ENCODE peak calls at places on chromosomes 1 and 21, in nine cellular contexts. M, J, S, P, D, L, N, U and H are unnamed samples.

GRCh38 chr1:41722184-41722583 is 196.5 kb downstream of the HIVEP3 start:
- DNase-seq in S (no peak), L (no peak), N (no peak), U (no peak), M (no peak), P (no peak), J (no peak), D (no peak), H (no peak)

GRCh38 chr1:9606458-9606857 is 17.7 kb downstream of the TMEM201 start:
- DNase-seq in D (no peak), P (no peak), N (no peak), J (no peak), L (no peak), S (no peak), U (no peak), M (no peak), H (no peak)

GRCh38 chr1:36753451-36753850 is 270.7 kb upstream of the CSF3R start:
- DNase-seq in D (no peak), S (no peak), J (no peak), L (no peak), N (no peak), U (no peak), M (no peak), P (no peak), H (no peak)

GRCh38 chr1:52098139-52098871 is 42.2 kb downstream of the BTF3L4 start:
- DNase-seq in L (no peak), P (no peak), U (no peak), N (peak; percentile 18), D (no peak), M (no peak), J (no peak), S (no peak), H (peak; percentile 87)

GRCh38 chr1:4624801-4625200 is 29.6 kb upstream of the AJAP1 start:
- DNase-seq in D (no peak), J (no peak), L (no peak), M (no peak), N (no peak), P (no peak), S (no peak), U (no peak), H (no peak)

GRCh38 chr1:160189649-160190625 is at the start of gene CASQ1:
- DNase-seq in P (peak; percentile 64), L (peak; percentile 53), N (no peak), J (no peak), U (no peak), S (no peak), D (no peak), M (peak; percentile 51), H (no peak)

GRCh38 chr21:44800103-44800502 is 1.5 kb downstream of the UBE2G2 start:
- DNase-seq in D (peak; percentile 68), L (peak; percentile 70), M (peak; percentile 75), J (no peak), S (peak; percentile 64), N (peak; percentile 67), U (no peak), P (peak; percentile 82), H (peak; percentile 52)

GRCh38 chr1:87113313-87113712 is 198.9 kb downstream of the HS2ST1 start:
- DNase-seq in L (no peak), P (peak; percentile 90), M (no peak), S (no peak), U (no peak), N (no peak), D (no peak), J (no peak), H (no peak)

GRCh38 chr21:15293251-15293650 is 228.5 kb upstream of the NRIP1 start:
- DNase-seq in D (no peak), P (peak; percentile 87), U (no peak), N (peak; percentile 79), S (no peak), L (peak; percentile 71), M (peak; percentile 94), J (peak; percentile 15), H (no peak)

GRCh38 chr1:200367841-200368534 is 41.8 kb downstream of the ZNF281 start:
- DNase-seq in S (no peak), J (no peak), N (no peak), P (peak; percentile 94), D (no peak), M (no peak), L (no peak), U (no peak), H (no peak)

GRCh38 chr1:85061711-85062424 is 13.6 kb upstream of the MCOLN3 start:
- DNase-seq in S (peak; percentile 88), M (peak; percentile 93), D (peak; percentile 97), P (peak; percentile 97), U (peak; percentile 93), L (peak; percentile 96), J (peak; percentile 98), N (peak; percentile 99), H (peak; percentile 97)

GRCh38 chr1:240234477-240235225 is 143.0 kb downstream of the FMN2 start:
- DNase-seq in D (no peak), M (peak; percentile 73), U (no peak), S (no peak), P (peak; percentile 84), J (no peak), N (no peak), L (no peak), H (no peak)
- TF ChIP-seq EZH2phosphoT487 in D (no peak), M (no peak), U (no peak), S (no peak), P (peak; percentile 99), J (no peak), N (no peak), L (no peak), H (no peak)

GRCh38 chr1:226549937-226550670 is 1.5 kb downstream of the STUM start:
- DNase-seq in U (peak; percentile 52), S (peak; percentile 84), M (peak; percentile 62), N (peak; percentile 76), D (peak; percentile 74), L (peak; percentile 45), J (peak; percentile 12), P (peak; percentile 46), H (peak; percentile 45)
- H2AFZ ChIP-seq in U (no peak overlapping the region), S (no peak overlapping the region), M (peak overlapping the region; percentile 15), N (peak overlapping the region; percentile 92), D (peak overlapping the region; percentile 58), L (no peak overlapping the region), J (no peak overlapping the region), P (no peak overlapping the region), H (no peak overlapping the region)

GRCh38 chr1:212311836-212312497 is 26.8 kb downstream of the PPP2R5A start:
- DNase-seq in S (no peak), U (no peak), M (peak; percentile 22), D (no peak), J (no peak), L (no peak), N (no peak), P (peak; percentile 73), H (no peak)

GRCh38 chr1:212310383-212310782 is 25.2 kb downstream of the PPP2R5A start:
- DNase-seq in S (no peak), D (no peak), P (no peak), U (no peak), L (no peak), N (no peak), J (no peak), M (no peak), H (no peak)

GRCh38 chr1:212313616-212314015 is 28.4 kb downstream of the PPP2R5A start:
- DNase-seq in S (no peak), L (no peak), N (no peak), P (peak; percentile 85), U (no peak), D (no peak), J (no peak), M (no peak), H (no peak)

GRCh38 chr1:212305342-212305741 is 20.1 kb downstream of the PPP2R5A start:
- DNase-seq in S (no peak), D (no peak), M (no peak), P (no peak), L (no peak), N (no peak), U (no peak), J (no peak), H (no peak)

DNA sequence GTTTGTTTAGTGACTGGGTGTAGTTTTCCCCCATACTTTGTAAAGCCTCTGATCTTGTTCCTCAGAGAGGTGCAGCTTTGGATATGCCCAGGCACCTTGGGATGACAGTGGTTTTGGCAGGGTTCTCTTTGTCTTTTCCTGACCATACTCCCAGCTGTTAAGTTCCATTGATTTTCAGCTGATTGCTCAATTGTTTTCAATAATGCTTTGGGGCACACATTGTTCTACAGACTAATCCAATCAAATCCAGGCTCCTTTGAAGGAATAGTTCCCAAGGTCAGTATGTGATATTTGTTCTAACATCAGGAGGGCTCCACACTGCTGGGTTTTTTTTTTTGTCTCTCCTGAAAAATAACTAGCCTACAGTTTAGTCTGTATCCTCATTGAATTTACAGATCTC is 24.8 kb downstream of the PPP2R5A start:
- DNase-seq in D (no peak), M (no peak), U (no peak), J (no peak), N (peak; percentile 5), S (no peak), L (no peak), P (no peak), H (peak; percentile 52)
- H3K4me1 ChIP-seq in D (no peaks in the 10 kb centered on the region), M (no peaks in the 10 kb centered on the region), U (no peaks in the 10 kb centered on the region), J (peaks cover 20% of the 10 kb centered on the region), N (peaks cover 14% of the 10 kb centered on the region), S (no peaks in the 10 kb centered on the region), L (peaks cover 11% of the 10 kb centered on the region), P (peaks cover 27% of the 10 kb centered on the region), H (peaks cover 19% of the 10 kb centered on the region)

GRCh38 chr1:174152424-174152823 is 6.9 kb upstream of the RABGAP1L start:
- DNase-seq in U (no peak), M (peak; percentile 4), J (no peak), L (no peak), D (no peak), S (no peak), N (no peak), P (no peak), H (no peak)

GRCh38 chr1:174153825-174154107 is 5.6 kb upstream of the RABGAP1L start:
- DNase-seq in D (no peak), L (no peak), M (no peak), J (no peak), S (no peak), U (no peak), N (no peak), P (no peak), H (no peak)

GRCh38 chr1:174156437-174156836 is 2.9 kb upstream of the RABGAP1L start:
- DNase-seq in L (no peak), P (no peak), S (no peak), J (no peak), U (no peak), D (no peak), N (no peak), M (no peak), H (no peak)

GRCh38 chr1:174150499-174150898 is 8.8 kb upstream of the RABGAP1L start:
- DNase-seq in U (no peak), L (no peak), P (no peak), N (no peak), D (no peak), M (no peak), J (no peak), S (no peak), H (no peak)

DNA sequence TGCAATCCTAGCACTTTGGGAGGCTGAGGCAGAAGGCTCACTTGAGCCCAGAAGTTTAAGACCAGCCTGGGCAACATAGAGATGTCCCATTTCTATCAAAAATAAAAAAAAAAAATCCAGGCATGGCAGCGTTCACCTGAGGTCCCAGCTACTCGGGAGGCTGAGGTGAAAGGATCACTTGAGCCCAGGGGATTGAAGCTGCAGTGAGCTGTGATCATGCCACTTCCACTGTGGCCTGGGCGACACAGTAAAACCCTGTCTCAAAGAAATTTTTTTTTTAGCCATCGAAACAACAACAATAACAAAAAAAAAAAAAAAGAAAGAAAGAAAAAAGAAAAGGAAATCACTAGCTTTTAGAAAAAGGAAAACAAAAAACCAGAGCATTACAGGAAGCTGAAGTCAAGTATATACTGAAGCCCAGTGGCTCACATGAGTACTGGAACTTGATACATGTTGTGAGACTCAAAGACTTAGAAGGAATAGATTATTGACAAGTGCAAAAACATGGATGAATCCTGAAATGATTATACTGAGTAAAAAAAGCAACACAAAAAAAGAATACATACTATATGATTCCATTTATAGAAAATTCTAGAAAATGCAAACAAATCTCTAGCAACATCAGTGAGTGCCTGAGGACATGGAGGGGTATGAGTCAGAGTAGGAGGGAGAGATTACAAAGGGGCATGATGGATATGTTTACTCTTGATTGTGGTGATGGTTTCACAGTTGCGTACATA is 6.1 kb upstream of the RABGAP1L start:
- DNase-seq in M (peak; percentile 74), N (no peak), P (peak; percentile 15), S (no peak), J (no peak), L (no peak), U (no peak), D (peak; percentile 37), H (no peak)
- TF ChIP-seq EZH2phosphoT487 in M (no peak), N (no peak), P (no peak), S (no peak), J (no peak), L (no peak), U (no peak), D (no peak), H (no peak)